ENCODE peak calls at places on chromosomes 13 and 19, in nine cellular contexts. One of them, this sample, is unnamed.

GRCh38 chr13:76994281-76994680 is 2.4 kb downstream of the CLN5 start:
- DNase-seq in memory B cell: no peak
- DNase-seq in HFF-Myc: no peak
- DNase-seq in AG09309: no peak
- DNase-seq in ureter: no peak
- DNase-seq in T-cell: no peak
- DNase-seq in prostate gland: no peak
- DNase-seq in SJSA1: no peak
- DNase-seq in Caki2: no peak
- DNase-seq in this sample: no peak

GRCh38 chr19:41452584-41453275 is 9.8 kb downstream of the ERICH4 start:
- DNase-seq in memory B cell: no peak
- DNase-seq in HFF-Myc: no peak
- DNase-seq in AG09309: no peak
- DNase-seq in ureter: no peak
- DNase-seq in T-cell: no peak
- DNase-seq in prostate gland: no peak
- DNase-seq in SJSA1: no peak
- DNase-seq in Caki2: no peak
- DNase-seq in this sample: no peak

GRCh38 chr19:55641376-55642152 is 762 bp downstream of the ZNF580 start:
- DNase-seq in memory B cell: no peak
- DNase-seq in HFF-Myc: no peak
- DNase-seq in AG09309: no peak
- DNase-seq in ureter: no peak
- DNase-seq in T-cell: no peak
- DNase-seq in prostate gland: no peak
- DNase-seq in SJSA1: no peak
- DNase-seq in Caki2: peak; percentile 57
- DNase-seq in this sample: no peak

GRCh38 chr13:20801704-20802103 is 27.9 kb upstream of the EEF1AKMT1 start:
- DNase-seq in memory B cell: no peak
- DNase-seq in HFF-Myc: no peak
- DNase-seq in AG09309: no peak
- DNase-seq in ureter: no peak
- DNase-seq in T-cell: no peak
- DNase-seq in prostate gland: no peak
- DNase-seq in SJSA1: no peak
- DNase-seq in Caki2: no peak
- DNase-seq in this sample: no peak

GRCh38 chr19:58059003-58059671 is at the start of gene ZNF135:
- DNase-seq in memory B cell: peak; percentile 45
- DNase-seq in HFF-Myc: no peak
- DNase-seq in AG09309: peak; percentile 23
- DNase-seq in ureter: peak; percentile 94
- DNase-seq in T-cell: peak; percentile 76
- DNase-seq in prostate gland: peak; percentile 80
- DNase-seq in SJSA1: no peak
- DNase-seq in Caki2: peak; percentile 88
- DNase-seq in this sample: no peak

GRCh38 chr13:41315466-41316047 is 4.5 kb downstream of the NAA16 start:
- DNase-seq in memory B cell: no peak
- DNase-seq in HFF-Myc: no peak
- DNase-seq in AG09309: peak; percentile 62
- DNase-seq in ureter: no peak
- DNase-seq in T-cell: no peak
- DNase-seq in prostate gland: no peak
- DNase-seq in SJSA1: no peak
- DNase-seq in Caki2: no peak
- DNase-seq in this sample: no peak

GRCh38 chr13:65882810-65883209 is 1347.3 kb downstream of the PCDH9 start:
- DNase-seq in memory B cell: no peak
- DNase-seq in HFF-Myc: no peak
- DNase-seq in AG09309: no peak
- DNase-seq in ureter: no peak
- DNase-seq in T-cell: no peak
- DNase-seq in prostate gland: no peak
- DNase-seq in SJSA1: no peak
- DNase-seq in Caki2: no peak
- DNase-seq in this sample: no peak

GRCh38 chr19:56838930-56839664 is 1.4 kb downstream of the PEG3 start:
- DNase-seq in memory B cell: no peak
- DNase-seq in HFF-Myc: no peak
- DNase-seq in AG09309: no peak
- DNase-seq in ureter: peak; percentile 95
- DNase-seq in T-cell: peak; percentile 11
- DNase-seq in prostate gland: peak; percentile 98
- DNase-seq in SJSA1: no peak
- DNase-seq in Caki2: no peak
- DNase-seq in this sample: no peak

GRCh38 chr13:77678691-77679090 is 18.8 kb upstream of the SLAIN1 start:
- DNase-seq in memory B cell: no peak
- DNase-seq in HFF-Myc: no peak
- DNase-seq in AG09309: no peak
- DNase-seq in ureter: no peak
- DNase-seq in T-cell: no peak
- DNase-seq in prostate gland: no peak
- DNase-seq in SJSA1: no peak
- DNase-seq in Caki2: no peak
- DNase-seq in this sample: no peak

GRCh38 chr19:14031719-14032480 is at the start of gene IL27RA:
- DNase-seq in memory B cell: peak; percentile 69
- DNase-seq in HFF-Myc: no peak
- DNase-seq in AG09309: no peak
- DNase-seq in ureter: peak; percentile 61
- DNase-seq in T-cell: peak; percentile 86
- DNase-seq in prostate gland: peak; percentile 26
- DNase-seq in SJSA1: peak; percentile 53
- DNase-seq in Caki2: peak; percentile 73
- DNase-seq in this sample: peak; percentile 73

GRCh38 chr13:51935326-51936171 is 73.8 kb downstream of the CCDC70 start:
- DNase-seq in memory B cell: no peak
- DNase-seq in HFF-Myc: no peak
- DNase-seq in AG09309: no peak
- DNase-seq in ureter: no peak
- DNase-seq in T-cell: no peak
- DNase-seq in prostate gland: peak; percentile 19
- DNase-seq in SJSA1: no peak
- DNase-seq in Caki2: no peak
- DNase-seq in this sample: no peak

GRCh38 chr19:58558066-58558622 is at the start of gene UBE2M:
- DNase-seq in memory B cell: no peak
- DNase-seq in HFF-Myc: no peak
- DNase-seq in AG09309: no peak
- DNase-seq in ureter: peak; percentile 74
- DNase-seq in T-cell: peak; percentile 68
- DNase-seq in prostate gland: peak; percentile 35
- DNase-seq in SJSA1: no peak
- DNase-seq in Caki2: no peak
- DNase-seq in this sample: no peak

GRCh38 chr13:30332516-30333165 is 25.3 kb upstream of the KATNAL1 start:
- DNase-seq in memory B cell: no peak
- DNase-seq in HFF-Myc: no peak
- DNase-seq in AG09309: no peak
- DNase-seq in ureter: no peak
- DNase-seq in T-cell: no peak
- DNase-seq in prostate gland: no peak
- DNase-seq in SJSA1: no peak
- DNase-seq in Caki2: no peak
- DNase-seq in this sample: no peak

GRCh38 chr13:44259045-44260042 is 114.3 kb upstream of the SERP2 start:
- DNase-seq in memory B cell: peak; percentile 75
- DNase-seq in HFF-Myc: no peak
- DNase-seq in AG09309: no peak
- DNase-seq in ureter: no peak
- DNase-seq in T-cell: peak; percentile 81
- DNase-seq in prostate gland: no peak
- DNase-seq in SJSA1: peak; percentile 70
- DNase-seq in Caki2: peak; percentile 14
- DNase-seq in this sample: peak; percentile 25

GRCh38 chr19:52190679-52191293 is 934 bp downstream of the PPP2R1A start:
- DNase-seq in memory B cell: no peak
- DNase-seq in HFF-Myc: no peak
- DNase-seq in AG09309: no peak
- DNase-seq in ureter: peak; percentile 52
- DNase-seq in T-cell: no peak
- DNase-seq in prostate gland: no peak
- DNase-seq in SJSA1: no peak
- DNase-seq in Caki2: peak; percentile 8
- DNase-seq in this sample: no peak

GRCh38 chr13:113138792-113139551 is 16.4 kb downstream of the F10 start:
- DNase-seq in memory B cell: no peak
- DNase-seq in HFF-Myc: no peak
- DNase-seq in AG09309: no peak
- DNase-seq in ureter: no peak
- DNase-seq in T-cell: no peak
- DNase-seq in prostate gland: no peak
- DNase-seq in SJSA1: no peak
- DNase-seq in Caki2: no peak
- DNase-seq in this sample: no peak

GRCh38 chr19:34316741-34317241 is 48.2 kb upstream of the GPI start:
- DNase-seq in memory B cell: no peak
- DNase-seq in HFF-Myc: peak; percentile 41
- DNase-seq in AG09309: no peak
- DNase-seq in ureter: no peak
- DNase-seq in T-cell: no peak
- DNase-seq in prostate gland: no peak
- DNase-seq in SJSA1: peak; percentile 16
- DNase-seq in Caki2: no peak
- DNase-seq in this sample: no peak

GRCh38 chr13:101875717-101876393 is 423.4 kb downstream of the ITGBL1 start:
- DNase-seq in memory B cell: no peak
- DNase-seq in HFF-Myc: no peak
- DNase-seq in AG09309: peak; percentile 7
- DNase-seq in ureter: no peak
- DNase-seq in T-cell: no peak
- DNase-seq in prostate gland: peak; percentile 10
- DNase-seq in SJSA1: peak; percentile 47
- DNase-seq in Caki2: peak; percentile 79
- DNase-seq in this sample: no peak

GRCh38 chr13:32214073-32214472 is 101.1 kb downstream of the ZAR1L start:
- DNase-seq in memory B cell: no peak
- DNase-seq in HFF-Myc: no peak
- DNase-seq in AG09309: no peak
- DNase-seq in ureter: no peak
- DNase-seq in T-cell: no peak
- DNase-seq in prostate gland: no peak
- DNase-seq in SJSA1: no peak
- DNase-seq in Caki2: no peak
- DNase-seq in this sample: no peak

GRCh38 chr19:41449079-41449864 is 6.3 kb downstream of the ERICH4 start:
- DNase-seq in memory B cell: peak; percentile 73
- DNase-seq in HFF-Myc: no peak
- DNase-seq in AG09309: no peak
- DNase-seq in ureter: peak; percentile 77
- DNase-seq in T-cell: peak; percentile 43
- DNase-seq in prostate gland: peak; percentile 61
- DNase-seq in SJSA1: peak; percentile 60
- DNase-seq in Caki2: peak; percentile 70
- DNase-seq in this sample: peak; percentile 70

GRCh38 chr13:109858319-109858718 is 71.9 kb upstream of the IRS2 start:
- DNase-seq in memory B cell: no peak
- DNase-seq in HFF-Myc: no peak
- DNase-seq in AG09309: no peak
- DNase-seq in ureter: no peak
- DNase-seq in T-cell: no peak
- DNase-seq in prostate gland: no peak
- DNase-seq in SJSA1: no peak
- DNase-seq in Caki2: no peak
- DNase-seq in this sample: no peak

GRCh38 chr19:48568345-48568886 is 16.4 kb downstream of the SULT2B1 start:
- DNase-seq in memory B cell: no peak
- DNase-seq in HFF-Myc: peak; percentile 77
- DNase-seq in AG09309: no peak
- DNase-seq in ureter: peak; percentile 86
- DNase-seq in T-cell: no peak
- DNase-seq in prostate gland: peak; percentile 96
- DNase-seq in SJSA1: peak; percentile 90
- DNase-seq in Caki2: peak; percentile 98
- DNase-seq in this sample: no peak

GRCh38 chr13:42996584-42996983 is 4.5 kb upstream of the EPSTI1 start:
- DNase-seq in memory B cell: no peak
- DNase-seq in HFF-Myc: no peak
- DNase-seq in AG09309: peak; percentile 89
- DNase-seq in ureter: no peak
- DNase-seq in T-cell: no peak
- DNase-seq in prostate gland: no peak
- DNase-seq in SJSA1: peak; percentile 78
- DNase-seq in Caki2: no peak
- DNase-seq in this sample: no peak

GRCh38 chr13:111371211-111371610 is 50.8 kb downstream of the TEX29 start:
- DNase-seq in memory B cell: no peak
- DNase-seq in HFF-Myc: no peak
- DNase-seq in AG09309: no peak
- DNase-seq in ureter: no peak
- DNase-seq in T-cell: no peak
- DNase-seq in prostate gland: no peak
- DNase-seq in SJSA1: no peak
- DNase-seq in Caki2: no peak
- DNase-seq in this sample: no peak

GRCh38 chr13:28636078-28636477 is 22.9 kb upstream of the POMP start:
- DNase-seq in memory B cell: no peak
- DNase-seq in HFF-Myc: no peak
- DNase-seq in AG09309: peak; percentile 64
- DNase-seq in ureter: no peak
- DNase-seq in T-cell: no peak
- DNase-seq in prostate gland: no peak
- DNase-seq in SJSA1: peak; percentile 16
- DNase-seq in Caki2: no peak
- DNase-seq in this sample: no peak

This sample was measured in GM19239.